ENCODE peak calls at places on chromosome 15, in seven cellular contexts. T is substantia nigra; B is stimulated activated CD4-positive, alpha-beta T cell treated with anti-CD3 and anti-CD28 coated beads, TNF-alpha, amount 100 ng/mL, for 48 hours; I is T-helper 1 cell; J is RCC 7860; F is epithelial cell of prostate; S is T-cell. K is an unnamed sample.

GRCh38 chr15:78175333-78175732 is 26.2 kb downstream of the IDH3A start:
- DNase-seq in T (no peak), B (no peak), I (no peak), J (no peak), F (no peak), S (no peak), K (no peak)

GRCh38 chr15:46461416-46461815 is 826.6 kb downstream of the SQOR start:
- DNase-seq in T (no peak), B (no peak), I (no peak), J (no peak), F (no peak), S (no peak), K (no peak)

GRCh38 chr15:90681480-90681879 is 35.7 kb upstream of the BLM start:
- DNase-seq in T (no peak), B (no peak), I (no peak), J (peak; percentile 90), F (no peak), S (no peak), K (no peak)

GRCh38 chr15:42060797-42061196 is 33.6 kb downstream of the PLA2G4D start:
- DNase-seq in T (no peak), B (no peak), I (no peak), J (no peak), F (no peak), S (no peak), K (no peak)

GRCh38 chr15:90062023-90062728 is 40.1 kb downstream of the IDH2 start:
- DNase-seq in T (no peak), B (peak; percentile 52), I (peak; percentile 37), J (no peak), F (peak; percentile 45), S (peak; percentile 54), K (no peak)

GRCh38 chr15:96064351-96064756 is 266.1 kb upstream of the NR2F2 start:
- DNase-seq in T (no peak), B (no peak), I (no peak), J (peak; percentile 16), F (no peak), S (no peak), K (no peak)

GRCh38 chr15:39579487-39580116 is 1.3 kb upstream of the THBS1 start:
- DNase-seq in T (no peak), B (no peak), I (no peak), J (peak; percentile 94), F (peak; percentile 85), S (no peak), K (peak; percentile 67)

GRCh38 chr15:101318810-101319200 is 23.8 kb upstream of the SNRPA1 start:
- DNase-seq in T (no peak), B (no peak), I (no peak), J (no peak), F (no peak), S (no peak), K (no peak)

GRCh38 chr15:60326824-60327654 is 70.7 kb downstream of the ANXA2 start:
- DNase-seq in T (no peak), B (peak; percentile 16), I (peak; percentile 62), J (peak; percentile 31), F (no peak), S (peak; percentile 14), K (peak; percentile 47)

K was measured in HCT116.